ENCODE peak calls at places on chromosomes 2 and 18, in nine cellular contexts. K, W, M, S, T, G, O, X and L are unnamed samples.
A peak's percentile ranks its signal among the peaks of the same experiment; 100 is the strongest.

GRCh38 chr2:198314559-198315153 is 510.3 kb downstream of the PLCL1 start:
- DNase-seq in M (peak; percentile 39), W (no peak), S (peak; percentile 54), K (no peak), G (no peak), O (peak; percentile 82), X (no peak), T (no peak), L (no peak)

GRCh38 chr2:212863185-212863588 is 288.2 kb downstream of the IKZF2 start:
- DNase-seq in G (no peak), K (no peak), M (peak; percentile 48), T (peak; percentile 1), O (peak; percentile 84), S (peak; percentile 47), W (no peak), X (no peak), L (no peak)

GRCh38 chr2:196112408-196113039 is 43.9 kb upstream of the DNAH7 start:
- DNase-seq in T (no peak), X (no peak), M (no peak), K (no peak), G (no peak), O (no peak), S (no peak), W (no peak), L (no peak)

GRCh38 chr2:31886700-31887099 is 124.1 kb downstream of the MEMO1 start:
- DNase-seq in K (no peak), X (no peak), G (no peak), T (no peak), O (peak; percentile 42), M (no peak), W (no peak), S (peak; percentile 22), L (no peak)

GRCh38 chr2:157627594-157628281 is 926 bp downstream of the ACVR1C start:
- DNase-seq in S (no peak), T (no peak), X (peak; percentile 14), O (no peak), M (peak; percentile 38), G (no peak), K (no peak), W (no peak), L (peak; percentile 29)

GRCh38 chr2:109385506-109385905 is 228.3 kb downstream of the SEPTIN10 start:
- DNase-seq in M (no peak), K (no peak), O (no peak), S (no peak), T (no peak), G (no peak), W (no peak), X (no peak), L (no peak)

GRCh38 chr2:109711230-109712125 is 82.6 kb upstream of the RGPD5 start:
- DNase-seq in T (no peak), X (no peak), G (no peak), M (no peak), S (no peak), W (no peak), K (no peak), O (no peak), L (no peak)

GRCh38 chr2:17827785-17828184 is 11.5 kb downstream of the MSGN1 start:
- DNase-seq in T (no peak), X (no peak), O (no peak), G (no peak), M (no peak), W (no peak), S (no peak), K (no peak), L (no peak)

GRCh38 chr18:13353424-13353823 is 134.9 kb downstream of the LDLRAD4 start:
- DNase-seq in M (peak; percentile 45), T (no peak), O (no peak), G (no peak), K (no peak), W (no peak), S (no peak), X (no peak), L (no peak)

GRCh38 chr18:41767960-41768359 is 187.1 kb upstream of the PIK3C3 start:
- DNase-seq in X (no peak), O (no peak), M (no peak), S (no peak), W (no peak), K (no peak), T (no peak), G (no peak), L (no peak)

GRCh38 chr2:237563816-237564215 is 2.6 kb upstream of the PRLH start:
- DNase-seq in T (no peak), W (no peak), M (no peak), X (no peak), O (no peak), K (no peak), G (no peak), S (no peak), L (no peak)

GRCh38 chr2:19346983-19347618 is 11.3 kb downstream of the OSR1 start:
- DNase-seq in K (no peak), X (no peak), O (peak; percentile 22), M (no peak), S (no peak), G (no peak), W (no peak), T (no peak), L (no peak)

GRCh38 chr2:200586644-200586975 is 796 bp downstream of the AOX1 start:
- DNase-seq in K (no peak), O (no peak), G (no peak), M (no peak), X (no peak), T (no peak), W (no peak), S (no peak), L (no peak)

GRCh38 chr2:238169708-238170251 is 11.0 kb downstream of the ERFE start:
- DNase-seq in X (no peak), S (no peak), K (no peak), W (no peak), O (peak; percentile 14), T (no peak), M (no peak), G (no peak), L (no peak)